ENCODE peak calls at places on chromosome 12, in nine cellular contexts. X is GM23248; Z is CD4-positive, alpha-beta memory T cell; W is CD8-positive, alpha-beta memory T cell; C is mesenchymal stem cell; T is tibial artery; M is endodermal cell; N is PC-9; H is uterus. F is an unnamed sample. For H3K4me1, the result is how much of the 10 kb centered on the place peaks cover.

GRCh38 chr12:50734409-50735263 is 29.3 kb upstream of the ATF1 start:
- DNase-seq in Z (no peak), N (no peak), T (no peak), C (peak), X (peak), W (no peak), H (no peak), M (peak), F (no peak)

GRCh38 chr12:78118036-78118435 is 287.3 kb downstream of the NAV3 start:
- DNase-seq in X (no peak), W (no peak), M (peak), N (no peak), H (no peak), Z (no peak), C (no peak), T (no peak), F (no peak)

GRCh38 chr12:127926004-127926403 is 341.0 kb upstream of the TMEM132C start:
- DNase-seq in H (peak), T (no peak), X (peak), W (no peak), N (no peak), C (peak), Z (no peak), M (peak), F (no peak)

GRCh38 chr12:104339663-104340062 is 36.1 kb downstream of the EID3 start:
- DNase-seq in N (no peak), W (no peak), H (no peak), C (no peak), X (no peak), M (no peak), T (no peak), Z (no peak), F (no peak)

GRCh38 chr12:12081836-12082497 is 11.2 kb downstream of the BCL2L14 start:
- DNase-seq in N (peak), X (peak), M (peak), C (peak), H (no peak), Z (no peak), W (no peak), T (no peak), F (no peak)

GRCh38 chr12:80101126-80101525 is 1.8 kb downstream of the OTOGL start:
- DNase-seq in T (no peak), C (peak), N (no peak), M (no peak), H (no peak), W (no peak), Z (no peak), X (peak), F (no peak)

GRCh38 chr12:120235369-120236123 is 30.0 kb downstream of the PXN start:
- DNase-seq in Z (no peak), N (no peak), X (peak), M (peak), W (no peak), T (no peak), H (no peak), C (peak), F (no peak)

GRCh38 chr12:80756875-80757274 is 40.2 kb downstream of the MYF5 start:
- DNase-seq in T (no peak), Z (no peak), N (no peak), W (no peak), X (peak), M (no peak), C (no peak), H (no peak), F (no peak)

GRCh38 chr12:121992059-121992879 is 29.4 kb upstream of the BCL7A start:
- DNase-seq in T (no peak), W (no peak), X (peak), Z (no peak), M (no peak), N (peak), H (no peak), C (peak), F (no peak)

GRCh38 chr12:21774358-21775129 is at the start of gene KCNJ8:
- DNase-seq in Z (no peak), X (peak), H (peak), C (peak), M (peak), N (no peak), W (no peak), T (peak), F (no peak)

GRCh38 chr12:1777798-1778197 is 42.6 kb upstream of the LRTM2 start:
- DNase-seq in X (peak), M (no peak), Z (no peak), T (no peak), N (no peak), H (no peak), C (peak), W (no peak), F (no peak)

GRCh38 chr12:65561798-65562382 is 262.4 kb upstream of the HMGA2 start:
- DNase-seq in H (no peak), C (no peak), T (no peak), W (no peak), N (no peak), M (no peak), X (peak), Z (no peak), F (no peak)

GRCh38 chr12:580813-581212 is 82.4 kb downstream of the NINJ2 start:
- DNase-seq in C (no peak), N (no peak), Z (no peak), M (no peak), W (no peak), T (no peak), X (no peak), H (no peak), F (no peak)

GRCh38 chr12:64577046-64577445 is 33.2 kb upstream of the RASSF3 start:
- DNase-seq in N (no peak), C (no peak), T (no peak), M (no peak), H (no peak), X (no peak), Z (no peak), W (no peak), F (no peak)

GRCh38 chr12:13241833-13242232 is 45.3 kb downstream of the EMP1 start:
- DNase-seq in N (no peak), X (no peak), T (no peak), M (peak), H (no peak), W (no peak), C (peak), Z (no peak), F (no peak)

GRCh38 chr12:46998811-46999368 is 80.5 kb upstream of the PCED1B start:
- DNase-seq in H (no peak), W (no peak), T (no peak), X (peak), C (peak), Z (no peak), N (peak), M (no peak), F (no peak)

GRCh38 chr12:57722716-57723629 is 15.6 kb downstream of the AGAP2 start:
- DNase-seq in Z (no peak), W (no peak), M (peak), N (no peak), T (no peak), C (no peak), X (no peak), H (no peak), F (no peak)

GRCh38 chr12:99983721-99984258 is 946 bp downstream of the ANKS1B start:
- DNase-seq in N (no peak), X (peak), Z (no peak), W (no peak), T (no peak), C (no peak), H (peak), M (no peak), F (no peak)

GRCh38 chr12:52245259-52245961 is 12.4 kb downstream of the KRT7 start:
- DNase-seq in M (no peak), Z (no peak), H (no peak), W (no peak), T (peak), X (no peak), C (no peak), N (no peak), F (no peak)

GRCh38 chr12:13973981-13974380 is 7.4 kb downstream of the GRIN2B start:
- DNase-seq in X (no peak), W (no peak), N (no peak), C (no peak), H (no peak), Z (no peak), M (no peak), T (no peak), F (no peak)

GRCh38 chr12:69966409-69966808 is 141.4 kb downstream of the MYRFL start:
- DNase-seq in M (peak), Z (no peak), C (peak), H (peak), W (no peak), X (peak), N (peak), T (peak), F (no peak)

GRCh38 chr12:48651681-48652080 is 30.4 kb downstream of the KANSL2 start:
- DNase-seq in N (no peak), H (no peak), Z (no peak), M (no peak), T (no peak), C (no peak), W (no peak), X (no peak), F (no peak)

GRCh38 chr12:92952394-92952793 is 23.3 kb upstream of the EEA1 start:
- DNase-seq in C (no peak), X (no peak), N (no peak), H (no peak), T (no peak), Z (no peak), M (no peak), W (no peak), F (no peak)

GRCh38 chr12:53561590-53561953 is 54.3 kb upstream of the NPFF start:
- DNase-seq in W (no peak), X (peak), M (no peak), Z (no peak), N (peak), H (no peak), C (peak), T (no peak), F (no peak)

GRCh38 chr12:114625294-114625851 is 58.6 kb downstream of the TBX3 start:
- DNase-seq in M (peak), Z (no peak), H (no peak), N (no peak), W (no peak), C (peak), T (no peak), X (peak), F (no peak)

GRCh38 chr12:89801284-89801683 is 92.6 kb upstream of the ATP2B1 start:
- DNase-seq in X (no peak), N (no peak), H (no peak), T (no peak), W (no peak), Z (no peak), C (no peak), M (no peak), F (no peak)

GRCh38 chr12:51183816-51184215 is 10.9 kb upstream of the TFCP2 start:
- DNase-seq in T (no peak), N (no peak), X (peak), M (no peak), C (peak), W (no peak), Z (no peak), H (no peak), F (no peak)

GRCh38 chr12:125228519-125229260 is 163.5 kb downstream of the AACS start:
- DNase-seq in H (no peak), C (no peak), W (no peak), X (no peak), M (peak), T (no peak), N (no peak), Z (no peak), F (no peak)

GRCh38 chr12:26278666-26279065 is 83.3 kb downstream of the SSPN start:
- DNase-seq in H (no peak), M (no peak), X (no peak), T (no peak), N (no peak), W (no peak), C (no peak), Z (no peak), F (no peak)

GRCh38 chr12:97368462-97369150 is 94.0 kb upstream of the RMST start:
- DNase-seq in T (no peak), H (no peak), Z (no peak), W (no peak), C (no peak), M (peak), X (no peak), N (no peak), F (no peak)

GRCh38 chr12:42589465-42590323 is at the start of gene PRICKLE1:
- DNase-seq in M (peak), W (no peak), C (peak), H (peak), Z (no peak), T (no peak), N (peak), X (peak), F (no peak)

GRCh38 chr12:112551681-112552080 is 132.9 kb downstream of the PTPN11 start:
- DNase-seq in C (no peak), T (no peak), X (no peak), N (no peak), H (no peak), M (peak), W (no peak), Z (no peak), F (no peak)

GRCh38 chr12:57842342-57843294 is 3.9 kb downstream of the CTDSP2 start:
- DNase-seq in X (peak), C (no peak), N (no peak), H (no peak), T (no peak), Z (peak), M (peak), W (no peak), F (no peak)

GRCh38 chr12:14845350-14845750 is 2.0 kb upstream of the ART4 start:
- DNase-seq in X (peak), C (peak), H (peak), Z (no peak), T (peak), M (peak), N (peak), W (no peak), F (no peak)

GRCh38 chr12:18421840-18422239 is 160.5 kb downstream of the PIK3C2G start:
- DNase-seq in X (peak), C (peak), H (no peak), W (no peak), M (no peak), Z (no peak), T (no peak), N (no peak), F (no peak)

GRCh38 chr12:1915082-1915968 is 3.1 kb downstream of the CACNA2D4 start:
- DNase-seq in H (peak), M (peak), T (peak), X (no peak), N (no peak), C (no peak), Z (peak), W (peak), F (no peak)

GRCh38 chr12:27015730-27016076 is 1.5 kb upstream of the TM7SF3 start:
- DNase-seq in C (peak), M (no peak), H (no peak), T (no peak), Z (no peak), N (no peak), X (peak), W (no peak), F (no peak)

GRCh38 chr12:6770094-6770493 is 2.2 kb upstream of the LAG3 start:
- DNase-seq in W (no peak), N (no peak), T (no peak), Z (no peak), C (no peak), X (no peak), H (no peak), M (no peak), F (no peak)

GRCh38 chr12:47400251-47400650 is 305.6 kb downstream of the RPAP3 start:
- DNase-seq in Z (no peak), C (no peak), T (no peak), W (no peak), H (no peak), N (no peak), M (no peak), X (peak), F (no peak)

GRCh38 chr12:119446459-119446858 is 111.9 kb downstream of the CCDC60 start:
- DNase-seq in X (peak), Z (no peak), N (peak), C (no peak), H (no peak), W (no peak), T (no peak), M (no peak), F (no peak)

GRCh38 chr12:5442251-5443006 is 10.5 kb downstream of the NTF3 start:
- DNase-seq in X (peak), H (no peak), Z (no peak), C (peak), T (no peak), W (no peak), M (peak), N (peak), F (no peak)
- H3K4me1 ChIP-seq in X (under half), H (under half), Z (under half), C (under half), T (under half), W (under half), M (under half), N (under half), F (under half)

GRCh38 chr12:31797230-31797872 is 68.5 kb upstream of the AMN1 start:
- DNase-seq in T (no peak), X (no peak), N (no peak), C (no peak), M (no peak), Z (no peak), H (no peak), W (no peak), F (no peak)
- H3K4me3 ChIP-seq in T (no peak), X (no peak), N (no peak), C (no peak), M (no peak), Z (no peak), H (no peak), W (peak), F (peak)

GRCh38 chr12:123171967-123172366 is 21.1 kb upstream of the PITPNM2 start:
- DNase-seq in Z (no peak), H (no peak), M (no peak), T (no peak), N (no peak), C (no peak), X (no peak), W (no peak), F (no peak)
- H3K4me1 ChIP-seq in Z (under half), H (under half), M (under half), T (under half), N (under half), C (under half), X (under half), W (under half), F (under half)

DNA sequence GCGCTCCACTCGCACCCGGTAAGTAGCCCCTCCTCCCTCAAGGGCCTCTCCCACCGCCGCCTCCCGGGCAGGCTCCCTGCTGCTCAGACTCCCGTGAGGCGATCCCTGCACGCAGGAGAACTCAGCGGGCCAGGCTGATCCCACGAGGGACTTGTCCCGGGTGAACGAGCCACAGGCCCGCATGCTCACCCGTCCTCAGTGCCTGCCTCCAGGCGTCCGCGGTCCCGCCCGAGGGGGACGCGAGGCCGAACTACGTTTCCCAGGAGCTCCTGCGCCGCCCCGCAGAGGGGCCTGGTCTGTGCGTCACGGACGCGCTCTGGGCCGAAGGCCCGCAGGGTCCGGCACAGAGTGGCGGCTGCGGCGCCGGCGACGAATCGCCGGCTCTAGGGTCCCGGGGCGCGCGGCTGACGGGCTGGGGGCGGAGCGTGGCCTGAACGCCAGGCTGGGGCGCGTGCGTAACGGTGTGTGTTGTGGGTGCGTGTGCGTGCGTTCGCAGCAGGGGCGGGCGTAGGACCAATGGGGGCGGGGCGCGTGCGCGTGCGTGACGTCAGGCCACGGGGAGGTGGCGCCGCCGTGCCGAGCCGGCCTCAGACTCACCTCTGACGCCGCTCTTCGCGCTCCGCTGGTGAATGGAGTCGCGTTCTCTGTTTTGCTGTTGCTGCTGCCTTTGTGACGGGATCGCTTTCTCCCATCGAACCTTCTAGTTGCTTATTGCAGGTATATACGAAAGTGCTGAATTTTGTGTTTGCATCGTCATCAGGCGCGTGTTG is at the start of the genes ZNF10 and ZNF891:
- DNase-seq in C (peak), Z (peak), N (peak), W (peak), H (peak), X (peak), T (peak), M (peak), F (peak)
- H3K4me3 ChIP-seq in C (peak), Z (peak), N (peak), W (peak), H (peak), X (peak), T (peak), M (peak), F (peak)